ENCODE peak calls at places on chromosomes 7 and 10, in ten cellular contexts. K, I, V, U, P, M, G, L, A and W are unnamed samples.

GRCh38 chr7:37987732-37988131 is 67.3 kb downstream of the EPDR1 start:
- DNase-seq in L (no peak), I (peak), V (no peak), A (peak), M (no peak), G (no peak), U (peak), K (no peak), P (no peak), W (no peak)

GRCh38 chr7:41029072-41029492 is 673.8 kb downstream of the INHBA start:
- DNase-seq in K (no peak), L (peak), A (peak), P (no peak), V (no peak), U (peak), G (no peak), M (no peak), I (peak), W (no peak)

GRCh38 chr10:17375936-17376584 is 78.3 kb downstream of the ST8SIA6 start:
- DNase-seq in P (no peak), G (no peak), M (peak), V (no peak), I (peak), U (no peak), L (peak), K (no peak), A (no peak), W (no peak)

GRCh38 chr7:155497149-155497901 is 39.4 kb downstream of the EN2 start:
- DNase-seq in V (no peak), G (peak), K (no peak), L (no peak), I (no peak), M (no peak), U (no peak), A (no peak), P (no peak), W (no peak)

GRCh38 chr7:45524373-45524913 is 49.7 kb upstream of the ADCY1 start:
- DNase-seq in I (no peak), V (peak), M (no peak), K (no peak), U (no peak), A (no peak), L (no peak), P (no peak), G (no peak), W (no peak)

GRCh38 chr10:80552151-80552646 is 14.5 kb downstream of the SH2D4B start:
- DNase-seq in G (no peak), A (no peak), L (no peak), M (no peak), U (no peak), V (no peak), I (no peak), P (no peak), K (no peak), W (no peak)

GRCh38 chr10:100745882-100746412 is 565 bp downstream of the PAX2 start:
- DNase-seq in G (peak), L (no peak), V (no peak), K (no peak), M (no peak), U (no peak), A (no peak), I (no peak), P (no peak), W (no peak)

GRCh38 chr7:5310822-5311405 is 28.2 kb downstream of the SLC29A4 start:
- DNase-seq in M (no peak), P (no peak), I (no peak), A (no peak), L (no peak), G (no peak), K (no peak), V (no peak), U (no peak), W (no peak)

GRCh38 chr7:133705596-133705995 is 421.5 kb upstream of the LRGUK start:
- DNase-seq in P (no peak), A (peak), U (peak), G (no peak), M (no peak), I (no peak), L (peak), K (no peak), V (no peak), W (no peak)

GRCh38 chr10:27599546-27599945 is 95.4 kb downstream of the RAB18 start:
- DNase-seq in M (no peak), K (no peak), I (no peak), V (no peak), A (no peak), L (no peak), G (no peak), U (no peak), P (no peak), W (no peak)

GRCh38 chr10:35598379-35598778 is 6.8 kb upstream of the GJD4 start:
- DNase-seq in I (peak), U (no peak), L (no peak), G (no peak), A (no peak), M (no peak), K (no peak), P (no peak), V (no peak), W (no peak)

GRCh38 chr10:14050598-14050997 is 280.1 kb downstream of the FRMD4A start:
- DNase-seq in L (no peak), M (no peak), I (peak), V (no peak), A (no peak), P (no peak), G (no peak), U (no peak), K (no peak), W (no peak)

GRCh38 chr10:7015457-7015856 is 395.4 kb downstream of the SFMBT2 start:
- DNase-seq in L (no peak), M (no peak), G (no peak), I (no peak), V (no peak), P (no peak), A (no peak), K (no peak), U (peak), W (no peak)

GRCh38 chr7:157692156-157693011 is 355.6 kb downstream of the DNAJB6 start:
- DNase-seq in G (no peak), P (peak), I (no peak), V (no peak), U (no peak), M (no peak), A (no peak), L (no peak), K (peak), W (no peak)

GRCh38 chr7:30308392-30308791 is 24.0 kb downstream of the ZNRF2 start:
- DNase-seq in I (no peak), L (no peak), A (no peak), M (no peak), G (no peak), U (no peak), K (no peak), P (no peak), V (no peak), W (no peak)

GRCh38 chr10:96890172-96890513 is 58.0 kb downstream of the LCOR start:
- DNase-seq in G (no peak), V (no peak), M (no peak), K (no peak), I (peak), P (no peak), A (no peak), L (no peak), U (peak), W (no peak)

GRCh38 chr7:118195837-118196474 is 12.0 kb downstream of the LSM8 start:
- DNase-seq in I (peak), L (peak), U (peak), V (peak), G (no peak), A (peak), K (no peak), M (peak), P (peak), W (peak)

GRCh38 chr7:102860351-102860811 is 52.4 kb upstream of the LRRC17 start:
- DNase-seq in L (no peak), V (no peak), P (no peak), K (no peak), I (no peak), A (peak), U (peak), G (no peak), M (no peak), W (peak)

GRCh38 chr7:94949532-94949931 is 42.1 kb downstream of the PPP1R9A start:
- DNase-seq in V (no peak), K (no peak), I (no peak), U (peak), G (no peak), M (no peak), P (no peak), A (no peak), L (no peak), W (no peak)

GRCh38 chr7:151310578-151310977 is 31.0 kb upstream of the NUB1 start:
- DNase-seq in M (no peak), P (no peak), A (no peak), L (peak), I (peak), K (no peak), U (no peak), G (no peak), V (no peak), W (no peak)

GRCh38 chr7:44195901-44196300 is 4.9 kb upstream of the YKT6 start:
- DNase-seq in L (no peak), P (no peak), V (no peak), G (no peak), K (no peak), U (no peak), A (no peak), I (no peak), M (no peak), W (no peak)

GRCh38 chr7:34044734-34045353 is 139.5 kb downstream of the BMPER start:
- DNase-seq in K (no peak), V (no peak), L (no peak), I (no peak), M (no peak), G (no peak), A (no peak), P (no peak), U (no peak), W (no peak)

GRCh38 chr7:95430864-95431263 is 4.0 kb downstream of the PON2 start:
- DNase-seq in P (no peak), L (peak), A (peak), G (no peak), I (peak), K (no peak), M (no peak), U (peak), V (no peak), W (no peak)

GRCh38 chr10:103452714-103453230 is 602 bp upstream of the CALHM2 start:
- DNase-seq in P (no peak), G (no peak), V (no peak), A (no peak), K (peak), U (no peak), I (no peak), M (no peak), L (no peak), W (no peak)

GRCh38 chr7:88040694-88041093 is 106.6 kb downstream of the ADAM22 start:
- DNase-seq in V (no peak), I (no peak), M (no peak), G (no peak), P (no peak), A (peak), L (no peak), K (no peak), U (peak), W (no peak)

GRCh38 chr10:84783386-84783785 is 455.0 kb downstream of the CCSER2 start:
- DNase-seq in M (peak), L (peak), A (peak), P (no peak), U (peak), I (peak), K (no peak), V (no peak), G (no peak), W (no peak)

GRCh38 chr7:140478361-140479061 is 794 bp downstream of the MKRN1 start:
- DNase-seq in V (peak), M (peak), K (no peak), I (peak), L (peak), P (peak), U (peak), G (no peak), A (peak), W (no peak)

GRCh38 chr10:120477006-120477722 is 20.1 kb downstream of the PLPP4 start:
- DNase-seq in A (peak), P (no peak), V (no peak), M (no peak), I (no peak), U (no peak), L (no peak), G (no peak), K (no peak), W (peak)

GRCh38 chr7:83547526-83547925 is 101.4 kb downstream of the SEMA3E start:
- DNase-seq in I (peak), G (no peak), K (no peak), M (no peak), V (no peak), A (peak), U (peak), P (no peak), L (peak), W (no peak)

GRCh38 chr7:71615017-71615416 is 483.1 kb downstream of the GALNT17 start:
- DNase-seq in M (no peak), V (no peak), G (no peak), I (no peak), A (no peak), K (no peak), L (no peak), P (no peak), U (no peak), W (no peak)

GRCh38 chr10:68154211-68154497 is 44.9 kb downstream of the MYPN start:
- DNase-seq in I (no peak), K (no peak), A (peak), M (no peak), G (peak), V (peak), U (no peak), P (no peak), L (no peak), W (no peak)

GRCh38 chr7:43647772-43648643 is 65.1 kb downstream of the STK17A start:
- DNase-seq in I (peak), G (peak), P (peak), V (peak), K (peak), M (peak), U (peak), A (peak), L (peak), W (peak)

GRCh38 chr7:136336932-136337331 is 359.8 kb upstream of the MTPN start:
- DNase-seq in V (no peak), K (no peak), U (no peak), P (no peak), G (no peak), M (no peak), L (no peak), I (no peak), A (no peak), W (no peak)
- TF ChIP-seq CTCF in V (no peak), K (no peak), U (no peak), P (no peak), G (no peak), M (no peak), L (no peak), I (no peak), A (no peak), W (no peak)

GRCh38 chr10:70758757-70759514 is 26.2 kb downstream of the TBATA start:
- DNase-seq in V (peak), L (peak), A (peak), P (peak), K (no peak), G (no peak), M (peak), I (peak), U (peak), W (peak)
- TF ChIP-seq CTCF in V (peak), L (peak), A (peak), P (peak), K (peak), G (peak), M (peak), I (peak), U (peak), W (peak)

DNA sequence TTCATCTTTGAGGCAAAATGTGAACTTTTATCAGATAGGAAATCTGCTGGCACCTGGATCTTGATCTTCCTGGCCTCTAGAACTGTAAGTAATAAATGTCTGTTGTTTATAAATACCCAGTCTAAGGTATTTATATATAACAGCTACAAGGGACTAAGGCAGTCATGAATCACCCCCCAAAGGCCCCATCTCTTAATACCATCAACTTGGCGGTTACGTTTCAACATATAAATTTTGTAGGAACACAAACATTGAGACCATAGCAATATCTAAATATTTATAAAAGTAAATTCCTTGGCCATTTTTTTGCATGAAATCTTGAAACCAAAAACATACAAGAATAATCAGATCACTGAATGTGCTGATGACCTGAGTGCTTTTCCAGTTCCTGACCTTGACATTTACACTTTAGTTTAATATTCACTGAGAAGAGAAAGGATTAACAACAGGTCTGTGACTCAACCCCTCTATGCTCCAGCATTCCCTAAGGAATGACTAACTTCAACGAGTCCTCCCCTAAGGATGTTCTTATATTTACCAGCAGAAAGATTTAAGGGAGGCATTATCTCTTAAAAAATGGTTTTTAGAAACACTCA is 1438.5 kb upstream of the CELF2 start:
- DNase-seq in P (no peak), U (no peak), L (no peak), A (no peak), I (no peak), M (no peak), V (no peak), G (no peak), K (no peak), W (no peak)
- TF ChIP-seq CTCF in P (no peak), U (no peak), L (no peak), A (no peak), I (no peak), M (no peak), V (no peak), G (no peak), K (no peak), W (no peak)

DNA sequence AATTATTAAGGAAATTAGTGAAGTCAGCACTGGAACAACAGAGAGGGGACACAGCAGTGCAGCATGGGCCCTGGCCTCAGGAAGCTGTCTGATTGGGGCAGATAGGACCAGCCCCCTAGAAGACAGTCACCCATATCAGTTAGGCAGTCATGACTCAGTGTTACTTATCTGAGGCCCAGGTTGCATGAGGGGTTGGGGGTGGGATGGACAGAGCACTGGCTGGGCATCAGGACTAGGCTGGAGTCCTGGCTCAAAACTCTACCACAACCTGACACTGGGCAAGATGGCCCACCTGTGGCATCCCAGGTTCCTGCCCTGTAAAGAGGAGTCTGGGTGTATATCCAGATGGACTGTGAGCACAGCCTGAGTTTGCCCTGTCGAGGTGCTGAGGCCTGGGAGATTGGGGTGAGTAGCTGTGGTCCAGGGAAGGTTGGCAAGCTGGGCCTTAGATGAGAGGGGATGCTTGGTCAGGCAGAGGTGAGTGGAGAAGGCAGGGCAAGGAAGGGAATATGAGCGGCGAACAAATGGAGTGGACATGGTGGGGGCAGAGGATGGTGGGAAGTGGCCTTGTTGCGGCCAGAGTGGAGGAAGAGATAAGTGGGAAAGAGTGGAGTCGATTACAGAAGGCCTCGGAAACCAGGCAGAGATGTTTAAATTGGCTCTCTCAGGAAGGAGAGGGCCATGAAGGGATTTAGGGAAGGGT is 37.5 kb downstream of the HK1 start:
- DNase-seq in V (no peak), L (no peak), P (no peak), M (no peak), G (no peak), U (no peak), A (no peak), I (no peak), K (no peak), W (no peak)
- TF ChIP-seq CTCF in V (no peak), L (no peak), P (no peak), M (no peak), G (no peak), U (no peak), A (no peak), I (no peak), K (no peak), W (no peak)

GRCh38 chr10:77925795-77926565 is 575 bp downstream of the DLG5 start:
- DNase-seq in L (no peak), U (peak), M (peak), V (peak), I (peak), K (peak), G (peak), P (no peak), A (peak), W (no peak)
- TF ChIP-seq CTCF in L (no peak), U (no peak), M (no peak), V (no peak), I (peak), K (no peak), G (peak), P (peak), A (peak), W (no peak)

GRCh38 chr7:138460649-138461607 is 869 bp downstream of the TRIM24 start:
- DNase-seq in K (peak), A (peak), G (peak), V (peak), I (peak), M (peak), P (peak), L (peak), U (peak), W (no peak)

GRCh38 chr7:138460176-138460648 is at the start of gene TRIM24:
- DNase-seq in K (peak), U (no peak), L (peak), V (no peak), I (no peak), A (no peak), P (no peak), M (no peak), G (no peak), W (no peak)

GRCh38 chr7:138456220-138456619 is 3.8 kb upstream of the TRIM24 start:
- DNase-seq in V (no peak), L (no peak), K (no peak), A (no peak), U (no peak), M (no peak), P (no peak), I (no peak), G (no peak), W (no peak)

GRCh38 chr7:138458576-138459234 is 1.4 kb upstream of the TRIM24 start:
- DNase-seq in P (no peak), L (no peak), K (no peak), G (no peak), I (no peak), M (no peak), V (no peak), A (no peak), U (no peak), W (no peak)

GRCh38 chr7:138459300-138460175 is 521 bp upstream of the TRIM24 start:
- DNase-seq in G (peak), U (peak), V (peak), A (peak), K (no peak), I (peak), L (peak), M (peak), P (peak), W (peak)
- TF ChIP-seq CTCF in G (peak), U (no peak), V (peak), A (peak), K (peak), I (no peak), L (no peak), M (no peak), P (peak), W (no peak)

GRCh38 chr7:129530881-129531391 is 28.6 kb downstream of the SMKR1 start:
- DNase-seq in I (peak), L (peak), M (no peak), G (no peak), K (no peak), P (no peak), V (no peak), U (peak), A (peak), W (no peak)

GRCh38 chr7:129529643-129530042 is 27.3 kb downstream of the SMKR1 start:
- DNase-seq in V (no peak), K (no peak), A (no peak), P (no peak), L (no peak), U (no peak), I (no peak), M (no peak), G (no peak), W (no peak)

GRCh38 chr7:129535896-129536295 is 33.6 kb downstream of the SMKR1 start:
- DNase-seq in K (no peak), U (no peak), L (no peak), P (no peak), I (no peak), M (no peak), G (no peak), A (no peak), V (no peak), W (no peak)

GRCh38 chr7:129532375-129532774 is 30.0 kb downstream of the SMKR1 start:
- DNase-seq in I (no peak), M (no peak), K (no peak), A (no peak), G (peak), P (no peak), U (no peak), L (no peak), V (no peak), W (no peak)

GRCh38 chr7:129531721-129532120 is 29.4 kb downstream of the SMKR1 start:
- DNase-seq in L (no peak), P (no peak), U (no peak), V (no peak), M (no peak), K (no peak), I (no peak), G (peak), A (no peak), W (no peak)
- TF ChIP-seq CTCF in L (no peak), P (no peak), U (no peak), V (no peak), M (no peak), K (no peak), I (no peak), G (no peak), A (no peak), W (no peak)